ENCODE peak calls at places on chromosomes 1 and 21, in four cellular contexts. D is WTC11, M is GM12878, B is HepG2. Q is an unnamed sample.

GRCh38 chr1:193212637-193213036 is 26.2 kb upstream of the B3GALT2 start:
- DNase-seq in D (no peak), M (no peak), B (no peak), Q (no peak)

GRCh38 chr1:22821027-22821426 is 110.4 kb downstream of the EPHB2 start:
- DNase-seq in D (no peak), M (no peak), B (no peak), Q (no peak)

GRCh38 chr1:25081496-25081895 is 150.8 kb downstream of the SYF2 start:
- DNase-seq in D (no peak), M (no peak), B (no peak), Q (no peak)

GRCh38 chr1:155026588-155026987 is 7.0 kb downstream of the DCST2 start:
- DNase-seq in D (no peak), M (no peak), B (no peak), Q (peak)

GRCh38 chr1:171251042-171251740 is 2.9 kb downstream of the FMO1 start:
- DNase-seq in D (peak), M (no peak), B (no peak), Q (no peak)

GRCh38 chr1:9927259-9927658 is 15.9 kb downstream of the LZIC start:
- DNase-seq in D (no peak), M (no peak), B (peak), Q (no peak)

GRCh38 chr1:30379684-30380624 is 343.4 kb downstream of the MATN1 start:
- DNase-seq in D (peak), M (peak), B (peak), Q (peak)

GRCh38 chr1:174789399-174789798 is 210.3 kb upstream of the CACYBP start:
- DNase-seq in D (no peak), M (peak), B (no peak), Q (peak)

GRCh38 chr21:25646541-25646940 is 7.5 kb downstream of the JAM2 start:
- DNase-seq in D (no peak), M (no peak), B (no peak), Q (no peak)

GRCh38 chr1:58460469-58460868 is 86.1 kb downstream of the OMA1 start:
- DNase-seq in D (no peak), M (no peak), B (no peak), Q (peak)

GRCh38 chr1:185154912-185155513 is 1.7 kb downstream of the TRMT1L start:
- DNase-seq in D (no peak), M (no peak), B (no peak), Q (no peak)

GRCh38 chr1:219367496-219367895 is 193.8 kb downstream of the LYPLAL1 start:
- DNase-seq in D (no peak), M (no peak), B (no peak), Q (no peak)

GRCh38 chr1:221602866-221603265 is 139.0 kb downstream of the DUSP10 start:
- DNase-seq in D (no peak), M (no peak), B (no peak), Q (no peak)

GRCh38 chr1:41504126-41505035 is 19.9 kb upstream of the EDN2 start:
- DNase-seq in D (no peak), M (no peak), B (no peak), Q (no peak)

GRCh38 chr1:33943978-33944377 is 80.1 kb downstream of the HMGB4 start:
- DNase-seq in D (no peak), M (no peak), B (no peak), Q (no peak)

GRCh38 chr1:111672338-111672737 is 52.7 kb downstream of the RAP1A start:
- DNase-seq in D (no peak), M (no peak), B (no peak), Q (no peak)

GRCh38 chr1:93878889-93879586 is at the start of gene DNTTIP2:
- DNase-seq in D (peak), M (peak), B (peak), Q (peak)

GRCh38 chr1:63813829-63814277 is 40.0 kb downstream of the ROR1 start:
- DNase-seq in D (no peak), M (no peak), B (no peak), Q (no peak)

GRCh38 chr1:114902343-114902742 is 47.7 kb downstream of the SYCP1 start:
- DNase-seq in D (peak), M (no peak), B (no peak), Q (peak)

GRCh38 chr1:173042806-173043205 is 7.9 kb downstream of the TNFSF18 start:
- DNase-seq in D (no peak), M (no peak), B (no peak), Q (no peak)

GRCh38 chr1:113893267-113893666 is 5.9 kb upstream of the BCL2L15 start:
- DNase-seq in D (no peak), M (no peak), B (no peak), Q (no peak)

GRCh38 chr1:113895084-113895483 is 7.7 kb upstream of the BCL2L15 start:
- DNase-seq in D (no peak), M (no peak), B (no peak), Q (no peak)

GRCh38 chr1:113887776-113888175 is 395 bp upstream of the BCL2L15 start:
- DNase-seq in D (no peak), M (no peak), B (no peak), Q (no peak)

GRCh38 chr1:113890816-113891215 is 3.4 kb upstream of the BCL2L15 start:
- DNase-seq in D (no peak), M (no peak), B (no peak), Q (no peak)

DNA sequence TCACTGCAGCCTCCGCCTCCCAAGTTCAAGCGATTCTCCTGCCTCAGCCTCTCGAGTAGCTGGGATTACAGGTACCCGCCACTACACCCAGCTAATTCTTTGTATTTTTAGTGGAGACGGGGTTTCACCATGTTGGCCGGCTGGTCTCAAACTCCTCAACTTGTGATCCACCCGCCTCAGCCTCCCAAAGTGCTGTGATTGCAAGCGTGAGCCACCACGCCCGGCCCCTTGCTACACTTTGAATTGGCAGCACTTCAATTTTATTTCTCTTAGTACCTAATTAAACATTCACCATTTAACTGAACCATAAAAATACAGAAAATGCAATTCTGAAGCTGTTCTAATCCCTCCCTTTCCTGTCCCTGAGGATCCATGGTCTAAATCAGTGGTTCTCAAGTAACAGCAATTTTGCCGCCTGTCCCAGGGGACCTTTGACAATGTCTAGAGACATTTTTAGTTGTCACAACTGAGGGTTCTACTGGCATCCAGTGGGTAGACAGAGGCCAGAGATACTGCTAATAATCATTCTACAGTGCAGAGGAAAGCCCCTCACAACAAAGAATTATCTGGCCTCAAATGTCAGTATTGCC is 4.3 kb upstream of the BCL2L15 start:
- DNase-seq in D (no peak), M (no peak), B (no peak), Q (no peak)
- TF ChIP-seq TCF7 in D (no peak), M (no peak), B (no peak), Q (no peak)

GRCh38 chr1:110216844-110217444 is 6.8 kb downstream of the KCNC4 start:
- DNase-seq in D (no peak), M (no peak), B (no peak), Q (no peak)

GRCh38 chr1:110213143-110213540 is 3.0 kb downstream of the KCNC4 start:
- DNase-seq in D (no peak), M (no peak), B (no peak), Q (no peak)

GRCh38 chr1:110215621-110216020 is 5.5 kb downstream of the KCNC4 start:
- DNase-seq in D (no peak), M (no peak), B (no peak), Q (no peak)

GRCh38 chr1:110216116-110216515 is 6.0 kb downstream of the KCNC4 start:
- DNase-seq in D (no peak), M (no peak), B (no peak), Q (no peak)

GRCh38 chr1:110214454-110215404 is 4.6 kb downstream of the KCNC4 start:
- DNase-seq in D (no peak), M (no peak), B (peak), Q (no peak)
- TF ChIP-seq TCF7 in D (no peak), M (no peak), B (no peak), Q (no peak)

GRCh38 chr1:109661391-109661790 is 5.5 kb downstream of the GSTM4 start:
- DNase-seq in D (no peak), M (no peak), B (no peak), Q (no peak)

GRCh38 chr1:109657970-109658369 is 2.1 kb downstream of the GSTM4 start:
- DNase-seq in D (no peak), M (no peak), B (no peak), Q (no peak)

GRCh38 chr1:109658533-109659051 is 2.7 kb downstream of the GSTM4 start:
- DNase-seq in D (no peak), M (no peak), B (no peak), Q (no peak)

GRCh38 chr1:109659145-109659544 is 3.2 kb downstream of the GSTM4 start:
- DNase-seq in D (no peak), M (no peak), B (peak), Q (no peak)

GRCh38 chr1:109659997-109660755 is 4.3 kb downstream of the GSTM4 start:
- DNase-seq in D (no peak), M (no peak), B (peak), Q (no peak)
- TF ChIP-seq TCF7 in D (no peak), M (no peak), B (no peak), Q (no peak)

GRCh38 chr1:52905376-52905698 is 16.2 kb downstream of the ECHDC2 start:
- DNase-seq in D (no peak), M (no peak), B (no peak), Q (no peak)
- TF ChIP-seq TCF7 in D (no peak), M (no peak), B (no peak), Q (no peak)

DNA sequence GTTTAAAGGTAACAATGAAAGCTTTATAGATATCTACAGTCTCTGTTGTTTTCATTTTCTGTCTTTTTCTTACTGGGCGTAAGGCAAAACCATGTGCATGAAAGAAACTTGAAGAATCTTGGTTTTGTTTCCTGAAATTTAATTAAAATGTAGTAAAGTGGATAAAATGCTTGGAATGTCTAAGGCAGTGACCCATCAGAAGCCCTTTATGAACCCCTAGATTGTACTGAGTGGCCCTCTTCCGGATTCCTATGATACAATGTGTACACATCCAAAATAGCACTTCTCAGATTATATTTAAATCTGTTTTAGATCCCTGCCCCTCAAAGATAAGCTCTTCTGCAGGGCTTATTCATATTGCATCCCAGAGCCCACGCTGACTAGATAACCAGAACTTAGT is 142.8 kb downstream of the LRRC7 start:
- DNase-seq in D (no peak), M (no peak), B (no peak), Q (no peak)
- TF ChIP-seq TCF7 in D (no peak), M (no peak), B (no peak), Q (no peak)

DNA sequence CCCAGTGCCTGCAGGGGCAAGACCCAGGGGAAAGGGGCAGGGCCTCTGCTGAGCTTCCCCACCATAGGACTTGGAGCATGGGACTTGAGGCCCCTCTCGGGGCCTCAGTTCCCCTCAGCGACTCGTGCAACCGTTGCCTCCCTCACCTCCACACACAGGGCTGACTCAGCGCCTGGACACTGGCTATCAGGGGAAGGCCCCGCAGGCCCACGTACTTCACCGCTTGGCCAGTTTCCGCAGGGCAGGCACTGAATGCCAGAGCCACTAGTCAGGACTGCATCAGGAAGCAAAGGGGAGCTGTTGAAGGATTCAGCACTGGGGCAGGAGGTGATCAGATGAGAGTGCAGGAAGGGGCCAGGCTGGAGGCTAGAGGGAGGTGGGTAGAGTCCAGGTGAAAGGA is 15.5 kb upstream of the FAM131C start:
- DNase-seq in D (no peak), M (no peak), B (no peak), Q (peak)
- TF ChIP-seq TCF7 in D (no peak), M (no peak), B (no peak), Q (no peak)

Q was measured in K562.